ENCODE peak calls at places on chromosomes 1 and 21, in ten cellular contexts. J is activated naive CD4-positive, alpha-beta T cell treated with anti-CD3 and anti-CD28 coated beads for 36 hours; C is stimulated activated CD4-positive, alpha-beta T cell treated with anti-CD3 and anti-CD28 coated beads, Interleukin-1b, Interleukin-23, amount 100 ng/mL, for 1 hour; M is T-helper 1 cell; U is thyroid gland; X is islet precursor cell; R is HEK293T; V is adrenal gland; G is CD4-positive, alpha-beta T cell; T is fibroblast of the aortic adventitia. O is an unnamed sample.
A peak's percentile ranks its signal among the peaks of the same experiment; 100 is the strongest.

GRCh38 chr1:25197982-25198681 is 34.2 kb downstream of the SYF2 start:
- DNase-seq in J (peak; percentile 11), C (no peak), M (no peak), U (peak; percentile 20), X (no peak), R (no peak), V (no peak), G (no peak), T (no peak), O (no peak)

GRCh38 chr1:198890531-198890930 is 251.7 kb downstream of the PTPRC start:
- DNase-seq in J (no peak), C (no peak), M (no peak), U (no peak), X (no peak), R (no peak), V (no peak), G (no peak), T (peak; percentile 65), O (no peak)

GRCh38 chr1:2033165-2033564 is 14.0 kb downstream of the GABRD start:
- DNase-seq in J (no peak), C (no peak), M (no peak), U (no peak), X (no peak), R (no peak), V (no peak), G (no peak), T (no peak), O (no peak)

GRCh38 chr1:204410764-204411450 is 710 bp downstream of the PPP1R15B start:
- DNase-seq in J (peak; percentile 49), C (no peak), M (no peak), U (peak; percentile 47), X (peak; percentile 73), R (no peak), V (peak; percentile 67), G (no peak), T (peak; percentile 65), O (no peak)

GRCh38 chr1:40023379-40023944 is 17.1 kb upstream of the CAP1 start:
- DNase-seq in J (no peak), C (no peak), M (no peak), U (no peak), X (no peak), R (no peak), V (no peak), G (no peak), T (no peak), O (no peak)

GRCh38 chr1:186183970-186184628 is 191.0 kb downstream of the TPR start:
- DNase-seq in J (no peak), C (no peak), M (no peak), U (no peak), X (no peak), R (no peak), V (no peak), G (no peak), T (peak; percentile 58), O (no peak)

GRCh38 chr1:155002479-155003226 is at the start of gene ZBTB7B:
- DNase-seq in J (no peak), C (no peak), M (no peak), U (peak; percentile 59), X (peak; percentile 72), R (no peak), V (peak; percentile 63), G (no peak), T (no peak), O (no peak)

GRCh38 chr1:43315481-43315880 is 14.7 kb downstream of the TIE1 start:
- DNase-seq in J (no peak), C (no peak), M (no peak), U (no peak), X (no peak), R (no peak), V (no peak), G (no peak), T (no peak), O (no peak)

GRCh38 chr1:100277866-100278265 is 11.8 kb downstream of the RTCA start:
- DNase-seq in J (peak; percentile 40), C (no peak), M (peak; percentile 19), U (no peak), X (no peak), R (no peak), V (no peak), G (peak; percentile 6), T (peak; percentile 7), O (no peak)

GRCh38 chr1:59999006-59999405 is 72.4 kb upstream of the CYP2J2 start:
- DNase-seq in J (no peak), C (no peak), M (no peak), U (no peak), X (no peak), R (no peak), V (no peak), G (no peak), T (no peak), O (no peak)

GRCh38 chr21:44603109-44603875 is 2.9 kb downstream of the KRTAP10-7 start:
- DNase-seq in J (no peak), C (no peak), M (no peak), U (no peak), X (no peak), R (no peak), V (no peak), G (no peak), T (no peak), O (no peak)

GRCh38 chr1:232868793-232869491 is 63.7 kb downstream of the MAP10 start:
- DNase-seq in J (no peak), C (no peak), M (no peak), U (peak; percentile 17), X (peak; percentile 66), R (no peak), V (peak; percentile 46), G (no peak), T (peak; percentile 78), O (no peak)

GRCh38 chr1:228334954-228335353 is 71.7 kb downstream of the TRIM11 start:
- DNase-seq in J (no peak), C (no peak), M (no peak), U (no peak), X (peak; percentile 40), R (no peak), V (no peak), G (no peak), T (no peak), O (no peak)

GRCh38 chr21:36129219-36129618 is 5.7 kb upstream of the CBR3 start:
- DNase-seq in J (no peak), C (no peak), M (no peak), U (no peak), X (no peak), R (no peak), V (no peak), G (no peak), T (no peak), O (no peak)

GRCh38 chr1:34165422-34165921 is 442 bp upstream of the CSMD2 start:
- DNase-seq in J (no peak), C (no peak), M (no peak), U (no peak), X (no peak), R (no peak), V (no peak), G (no peak), T (peak; percentile 25), O (no peak)

GRCh38 chr1:37553598-37553926 is 531 bp downstream of the SNIP1 start:
- DNase-seq in J (peak; percentile 9), C (no peak), M (no peak), U (no peak), X (no peak), R (no peak), V (no peak), G (no peak), T (no peak), O (no peak)

GRCh38 chr1:149884433-149885363 is 14.7 kb upstream of the BOLA1 start:
- DNase-seq in J (peak; percentile 63), C (no peak), M (no peak), U (no peak), X (no peak), R (no peak), V (peak; percentile 38), G (no peak), T (peak; percentile 34), O (no peak)